ENCODE peak calls at places on chromosome 6, in seven cellular contexts. One of them, this sample, is unnamed.

GRCh38 chr6:170033666-170034065 is 257.2 kb downstream of the DLL1 start:
- DNase-seq in mesenchymal stem cell: no peak
- DNase-seq in trophoblast cell: no peak
- DNase-seq in H1: no peak
- DNase-seq in neuronal stem cell: no peak
- DNase-seq in mesendoderm: no peak
- DNase-seq in IMR-90: no peak
- DNase-seq in this sample: no peak

GRCh38 chr6:169959129-169960002 is 207.9 kb downstream of the ERMARD start:
- DNase-seq in trophoblast cell: peak
- DNase-seq in neuronal stem cell: no peak
- DNase-seq in H1: peak
- DNase-seq in IMR-90: no peak
- DNase-seq in mesendoderm: no peak
- DNase-seq in mesenchymal stem cell: no peak
- DNase-seq in this sample: peak

GRCh38 chr6:1491025-1491424 is 101.6 kb downstream of the FOXF2 start:
- DNase-seq in mesendoderm: no peak
- DNase-seq in neuronal stem cell: no peak
- DNase-seq in trophoblast cell: no peak
- DNase-seq in IMR-90: no peak
- DNase-seq in H1: no peak
- DNase-seq in mesenchymal stem cell: no peak
- DNase-seq in this sample: no peak

GRCh38 chr6:149887343-149887742 is 10.6 kb downstream of the RAET1E start:
- DNase-seq in IMR-90: peak
- DNase-seq in H1: no peak
- DNase-seq in mesenchymal stem cell: peak
- DNase-seq in trophoblast cell: peak
- DNase-seq in neuronal stem cell: no peak
- DNase-seq in mesendoderm: no peak
- DNase-seq in this sample: no peak

GRCh38 chr6:46954819-46955520 is 33.2 kb upstream of the ADGRF5 start:
- DNase-seq in IMR-90: no peak
- DNase-seq in H1: no peak
- DNase-seq in mesendoderm: no peak
- DNase-seq in trophoblast cell: peak
- DNase-seq in neuronal stem cell: no peak
- DNase-seq in mesenchymal stem cell: no peak
- DNase-seq in this sample: peak

GRCh38 chr6:32148722-32149576 is 2.8 kb downstream of the PRRT1 start:
- DNase-seq in mesendoderm: peak
- DNase-seq in neuronal stem cell: no peak
- DNase-seq in trophoblast cell: no peak
- DNase-seq in mesenchymal stem cell: peak
- DNase-seq in H1: peak
- DNase-seq in IMR-90: no peak
- DNase-seq in this sample: peak

GRCh38 chr6:90859056-90859455 is 272.2 kb upstream of the MAP3K7 start:
- DNase-seq in mesenchymal stem cell: no peak
- DNase-seq in trophoblast cell: peak
- DNase-seq in IMR-90: no peak
- DNase-seq in H1: no peak
- DNase-seq in mesendoderm: peak
- DNase-seq in neuronal stem cell: no peak
- DNase-seq in this sample: no peak

GRCh38 chr6:79670789-79671188 is 39.7 kb downstream of the SH3BGRL2 start:
- DNase-seq in IMR-90: no peak
- DNase-seq in mesenchymal stem cell: no peak
- DNase-seq in H1: no peak
- DNase-seq in neuronal stem cell: no peak
- DNase-seq in trophoblast cell: no peak
- DNase-seq in mesendoderm: peak
- DNase-seq in this sample: no peak

GRCh38 chr6:114796576-114796975 is 453.8 kb upstream of the HS3ST5 start:
- DNase-seq in neuronal stem cell: no peak
- DNase-seq in mesenchymal stem cell: no peak
- DNase-seq in mesendoderm: no peak
- DNase-seq in IMR-90: no peak
- DNase-seq in trophoblast cell: no peak
- DNase-seq in H1: no peak
- DNase-seq in this sample: no peak

GRCh38 chr6:1903780-1904493 is 294.2 kb downstream of the FOXC1 start:
- DNase-seq in mesenchymal stem cell: no peak
- DNase-seq in neuronal stem cell: no peak
- DNase-seq in trophoblast cell: no peak
- DNase-seq in mesendoderm: peak
- DNase-seq in H1: no peak
- DNase-seq in IMR-90: no peak
- DNase-seq in this sample: no peak

GRCh38 chr6:107447663-107448216 is 11.6 kb downstream of the PDSS2 start:
- DNase-seq in IMR-90: no peak
- DNase-seq in trophoblast cell: no peak
- DNase-seq in mesendoderm: peak
- DNase-seq in H1: no peak
- DNase-seq in mesenchymal stem cell: no peak
- DNase-seq in neuronal stem cell: no peak
- DNase-seq in this sample: no peak

GRCh38 chr6:10048370-10049297 is 366.2 kb downstream of the TFAP2A start:
- DNase-seq in mesendoderm: peak
- DNase-seq in trophoblast cell: no peak
- DNase-seq in H1: no peak
- DNase-seq in IMR-90: no peak
- DNase-seq in neuronal stem cell: no peak
- DNase-seq in mesenchymal stem cell: no peak
- DNase-seq in this sample: no peak

GRCh38 chr6:4987427-4987826 is 16.4 kb downstream of the RPP40 start:
- DNase-seq in H1: no peak
- DNase-seq in trophoblast cell: no peak
- DNase-seq in IMR-90: no peak
- DNase-seq in mesendoderm: no peak
- DNase-seq in mesenchymal stem cell: no peak
- DNase-seq in neuronal stem cell: no peak
- DNase-seq in this sample: no peak

GRCh38 chr6:146289816-146290588 is 253.6 kb upstream of the RAB32 start:
- DNase-seq in IMR-90: peak
- DNase-seq in H1: no peak
- DNase-seq in mesenchymal stem cell: peak
- DNase-seq in neuronal stem cell: no peak
- DNase-seq in mesendoderm: no peak
- DNase-seq in trophoblast cell: no peak
- DNase-seq in this sample: no peak

GRCh38 chr6:79949235-79949634 is 1.9 kb upstream of the ELOVL4 start:
- DNase-seq in neuronal stem cell: peak
- DNase-seq in H1: peak
- DNase-seq in mesenchymal stem cell: peak
- DNase-seq in mesendoderm: peak
- DNase-seq in IMR-90: peak
- DNase-seq in trophoblast cell: peak
- DNase-seq in this sample: peak

GRCh38 chr6:45447005-45447404 is 69.3 kb upstream of the SUPT3H start:
- DNase-seq in trophoblast cell: no peak
- DNase-seq in mesendoderm: no peak
- DNase-seq in IMR-90: no peak
- DNase-seq in mesenchymal stem cell: no peak
- DNase-seq in neuronal stem cell: no peak
- DNase-seq in H1: no peak
- DNase-seq in this sample: no peak

GRCh38 chr6:44254201-44254956 is 2.9 kb downstream of the SLC35B2 start:
- DNase-seq in H1: peak
- DNase-seq in trophoblast cell: no peak
- DNase-seq in mesenchymal stem cell: no peak
- DNase-seq in IMR-90: no peak
- DNase-seq in mesendoderm: no peak
- DNase-seq in neuronal stem cell: no peak
- DNase-seq in this sample: peak

GRCh38 chr6:44054635-44055559 is 72.4 kb downstream of the MRPL14 start:
- DNase-seq in H1: no peak
- DNase-seq in IMR-90: peak
- DNase-seq in mesenchymal stem cell: peak
- DNase-seq in neuronal stem cell: no peak
- DNase-seq in mesendoderm: no peak
- DNase-seq in trophoblast cell: no peak
- DNase-seq in this sample: no peak

GRCh38 chr6:68639826-68640505 is 4.9 kb downstream of the ADGRB3 start:
- DNase-seq in mesendoderm: peak
- DNase-seq in H1: peak
- DNase-seq in neuronal stem cell: no peak
- DNase-seq in IMR-90: no peak
- DNase-seq in mesenchymal stem cell: peak
- DNase-seq in trophoblast cell: no peak
- DNase-seq in this sample: no peak

GRCh38 chr6:116461563-116462507 is 660 bp downstream of the CALHM6 start:
- DNase-seq in neuronal stem cell: peak
- DNase-seq in mesenchymal stem cell: peak
- DNase-seq in H1: peak
- DNase-seq in trophoblast cell: peak
- DNase-seq in IMR-90: peak
- DNase-seq in mesendoderm: peak
- DNase-seq in this sample: peak

GRCh38 chr6:11320914-11321549 is 88.6 kb upstream of the NEDD9 start:
- DNase-seq in H1: no peak
- DNase-seq in IMR-90: no peak
- DNase-seq in mesendoderm: no peak
- DNase-seq in mesenchymal stem cell: no peak
- DNase-seq in trophoblast cell: peak
- DNase-seq in neuronal stem cell: no peak
- DNase-seq in this sample: no peak

GRCh38 chr6:4470698-4471210 is 305.4 kb upstream of the CDYL start:
- DNase-seq in neuronal stem cell: no peak
- DNase-seq in trophoblast cell: no peak
- DNase-seq in mesendoderm: no peak
- DNase-seq in mesenchymal stem cell: no peak
- DNase-seq in IMR-90: no peak
- DNase-seq in H1: no peak
- DNase-seq in this sample: peak

GRCh38 chr6:143965503-143966171 is 42.4 kb downstream of the PLAGL1 start:
- DNase-seq in trophoblast cell: no peak
- DNase-seq in mesenchymal stem cell: no peak
- DNase-seq in H1: no peak
- DNase-seq in mesendoderm: no peak
- DNase-seq in neuronal stem cell: no peak
- DNase-seq in IMR-90: peak
- DNase-seq in this sample: no peak

GRCh38 chr6:77502966-77503365 is 39.7 kb upstream of the HTR1B start:
- DNase-seq in trophoblast cell: no peak
- DNase-seq in mesenchymal stem cell: peak
- DNase-seq in mesendoderm: no peak
- DNase-seq in IMR-90: no peak
- DNase-seq in neuronal stem cell: no peak
- DNase-seq in H1: no peak
- DNase-seq in this sample: no peak

GRCh38 chr6:109224107-109224875 is 129.0 kb downstream of the CEP57L1 start:
- DNase-seq in mesendoderm: no peak
- DNase-seq in mesenchymal stem cell: no peak
- DNase-seq in IMR-90: no peak
- DNase-seq in H1: no peak
- DNase-seq in neuronal stem cell: no peak
- DNase-seq in trophoblast cell: no peak
- DNase-seq in this sample: no peak

GRCh38 chr6:100466410-100467143 is 1.9 kb upstream of the SIM1 start:
- DNase-seq in mesenchymal stem cell: no peak
- DNase-seq in neuronal stem cell: no peak
- DNase-seq in mesendoderm: peak
- DNase-seq in H1: no peak
- DNase-seq in trophoblast cell: no peak
- DNase-seq in IMR-90: no peak
- DNase-seq in this sample: peak
- H2BK120ac ChIP-seq in mesenchymal stem cell: no peak
- H2BK120ac ChIP-seq in neuronal stem cell: no peak
- H2BK120ac ChIP-seq in mesendoderm: no peak
- H2BK120ac ChIP-seq in H1: no peak
- H2BK120ac ChIP-seq in trophoblast cell: no peak
- H2BK120ac ChIP-seq in IMR-90: no peak
- H2BK120ac ChIP-seq in this sample: no peak

GRCh38 chr6:34240329-34241248 is 3.9 kb downstream of the HMGA1 start:
- DNase-seq in mesenchymal stem cell: no peak
- DNase-seq in H1: no peak
- DNase-seq in trophoblast cell: no peak
- DNase-seq in neuronal stem cell: no peak
- DNase-seq in mesendoderm: no peak
- DNase-seq in IMR-90: no peak
- DNase-seq in this sample: no peak

GRCh38 chr6:34241351-34242215 is 4.9 kb downstream of the HMGA1 start:
- DNase-seq in neuronal stem cell: no peak
- DNase-seq in mesendoderm: no peak
- DNase-seq in mesenchymal stem cell: no peak
- DNase-seq in H1: no peak
- DNase-seq in trophoblast cell: no peak
- DNase-seq in IMR-90: no peak
- DNase-seq in this sample: no peak

GRCh38 chr6:34243901-34244884 is 4.6 kb downstream of the SMIM29 start:
- DNase-seq in mesendoderm: peak
- DNase-seq in mesenchymal stem cell: peak
- DNase-seq in H1: no peak
- DNase-seq in IMR-90: peak
- DNase-seq in trophoblast cell: peak
- DNase-seq in neuronal stem cell: no peak
- DNase-seq in this sample: peak

GRCh38 chr6:34242252-34243130 is 5.8 kb downstream of the HMGA1 start:
- DNase-seq in H1: no peak
- DNase-seq in neuronal stem cell: no peak
- DNase-seq in mesenchymal stem cell: no peak
- DNase-seq in IMR-90: peak
- DNase-seq in trophoblast cell: no peak
- DNase-seq in mesendoderm: no peak
- DNase-seq in this sample: no peak

GRCh38 chr6:34243131-34243771 is 5.6 kb downstream of the SMIM29 start:
- DNase-seq in neuronal stem cell: no peak
- DNase-seq in trophoblast cell: no peak
- DNase-seq in mesenchymal stem cell: peak
- DNase-seq in IMR-90: peak
- DNase-seq in mesendoderm: no peak
- DNase-seq in H1: no peak
- DNase-seq in this sample: no peak
- H3K27ac ChIP-seq in neuronal stem cell: no peak
- H3K27ac ChIP-seq in trophoblast cell: no peak
- H3K27ac ChIP-seq in mesenchymal stem cell: peak
- H3K27ac ChIP-seq in IMR-90: peak
- H3K27ac ChIP-seq in mesendoderm: no peak
- H3K27ac ChIP-seq in H1: no peak
- H3K27ac ChIP-seq in this sample: no peak

DNA sequence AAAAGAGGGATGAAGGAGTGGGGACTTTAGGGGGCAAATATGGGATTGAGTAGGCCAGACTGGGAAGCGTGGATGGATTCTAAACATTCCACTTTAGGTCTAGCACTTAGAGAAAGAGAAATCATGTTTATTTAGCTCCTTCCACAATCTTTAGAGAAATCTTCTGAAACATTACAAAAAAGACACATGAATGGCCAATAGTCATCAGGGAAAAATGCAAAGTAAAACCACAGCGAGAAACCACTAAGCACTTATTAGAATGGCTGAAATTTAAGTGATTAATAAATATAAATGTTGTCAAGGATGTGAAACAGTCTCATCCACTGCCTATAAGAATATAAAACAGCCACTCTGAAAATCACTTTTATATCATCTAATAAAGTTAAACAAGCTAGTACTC is 46.9 kb downstream of the HLA-A start:
- DNase-seq in H1: no peak
- DNase-seq in trophoblast cell: no peak
- DNase-seq in mesendoderm: no peak
- DNase-seq in mesenchymal stem cell: peak
- DNase-seq in IMR-90: no peak
- DNase-seq in neuronal stem cell: no peak
- DNase-seq in this sample: no peak
- H2BK120ac ChIP-seq in H1: no peak
- H2BK120ac ChIP-seq in trophoblast cell: no peak
- H2BK120ac ChIP-seq in mesendoderm: no peak
- H2BK120ac ChIP-seq in mesenchymal stem cell: no peak
- H2BK120ac ChIP-seq in IMR-90: no peak
- H2BK120ac ChIP-seq in neuronal stem cell: no peak
- H2BK120ac ChIP-seq in this sample: no peak

GRCh38 chr6:117837268-117837667 is 69.8 kb upstream of the SLC35F1 start:
- DNase-seq in mesendoderm: peak
- DNase-seq in trophoblast cell: no peak
- DNase-seq in mesenchymal stem cell: no peak
- DNase-seq in IMR-90: no peak
- DNase-seq in H1: no peak
- DNase-seq in neuronal stem cell: no peak
- DNase-seq in this sample: no peak
- H3K27ac ChIP-seq in mesendoderm: no peak
- H3K27ac ChIP-seq in trophoblast cell: no peak
- H3K27ac ChIP-seq in mesenchymal stem cell: no peak
- H3K27ac ChIP-seq in IMR-90: no peak
- H3K27ac ChIP-seq in H1: no peak
- H3K27ac ChIP-seq in neuronal stem cell: no peak
- H3K27ac ChIP-seq in this sample: no peak